ENCODE peak calls at places on chromosomes 11 and 22, in eight cellular contexts. C, M, A, P, N, Z, W and F are unnamed samples. For H3K4me1, the result is how much of the 10 kb centered on the place peaks cover.

GRCh38 chr22:21951062-21951461 is 1.6 kb downstream of the PPM1F start:
- DNase-seq in C (no peak), M (no peak), A (no peak), P (no peak), N (no peak), Z (no peak), W (no peak), F (no peak)

GRCh38 chr11:71117311-71117710 is 135.1 kb downstream of the SHANK2 start:
- DNase-seq in C (no peak), M (no peak), A (peak), P (no peak), N (no peak), Z (no peak), W (no peak), F (peak)

GRCh38 chr11:208177-208916 is 839 bp downstream of the RIC8A start:
- DNase-seq in C (peak), M (peak), A (peak), P (peak), N (peak), Z (peak), W (peak), F (peak)

GRCh38 chr22:41411021-41411851 is 29.5 kb downstream of the TEF start:
- DNase-seq in C (no peak), M (no peak), A (no peak), P (no peak), N (no peak), Z (no peak), W (no peak), F (no peak)

GRCh38 chr11:47716692-47717091 is 1.5 kb upstream of the AGBL2 start:
- DNase-seq in C (no peak), M (no peak), A (no peak), P (no peak), N (no peak), Z (no peak), W (no peak), F (no peak)

GRCh38 chr11:64571050-64571409 is 20.0 kb upstream of the SLC22A12 start:
- DNase-seq in C (peak), M (no peak), A (no peak), P (no peak), N (no peak), Z (peak), W (no peak), F (no peak)

GRCh38 chr22:27292542-27293298 is 508.8 kb downstream of the MN1 start:
- DNase-seq in C (no peak), M (no peak), A (no peak), P (no peak), N (no peak), Z (no peak), W (no peak), F (no peak)

GRCh38 chr11:74371269-74372039 is 26.8 kb downstream of the PGM2L1 start:
- DNase-seq in C (no peak), M (no peak), A (no peak), P (no peak), N (peak), Z (no peak), W (no peak), F (no peak)

GRCh38 chr11:14499178-14499559 is 442 bp downstream of the COPB1 start:
- DNase-seq in C (peak), M (peak), A (peak), P (no peak), N (peak), Z (peak), W (peak), F (peak)

GRCh38 chr11:24574461-24574860 is 77.6 kb downstream of the LUZP2 start:
- DNase-seq in C (no peak), M (no peak), A (no peak), P (no peak), N (peak), Z (no peak), W (no peak), F (no peak)

GRCh38 chr11:68142028-68142412 is 20.8 kb upstream of the CHKA start:
- DNase-seq in C (peak), M (no peak), A (no peak), P (no peak), N (no peak), Z (peak), W (no peak), F (no peak)

GRCh38 chr22:43179151-43179910 is 7.6 kb downstream of the TTLL12 start:
- DNase-seq in C (no peak), M (no peak), A (peak), P (no peak), N (no peak), Z (no peak), W (no peak), F (no peak)

GRCh38 chr11:69249641-69250502 is 44.1 kb upstream of the MYEOV start:
- DNase-seq in C (peak), M (no peak), A (peak), P (no peak), N (peak), Z (no peak), W (no peak), F (peak)

GRCh38 chr11:45778341-45778740 is 26.6 kb upstream of the SLC35C1 start:
- DNase-seq in C (no peak), M (no peak), A (no peak), P (no peak), N (no peak), Z (no peak), W (no peak), F (no peak)

GRCh38 chr11:87437844-87438223 is 400.1 kb downstream of the TMEM135 start:
- DNase-seq in C (no peak), M (no peak), A (no peak), P (no peak), N (no peak), Z (no peak), W (no peak), F (no peak)

DNA sequence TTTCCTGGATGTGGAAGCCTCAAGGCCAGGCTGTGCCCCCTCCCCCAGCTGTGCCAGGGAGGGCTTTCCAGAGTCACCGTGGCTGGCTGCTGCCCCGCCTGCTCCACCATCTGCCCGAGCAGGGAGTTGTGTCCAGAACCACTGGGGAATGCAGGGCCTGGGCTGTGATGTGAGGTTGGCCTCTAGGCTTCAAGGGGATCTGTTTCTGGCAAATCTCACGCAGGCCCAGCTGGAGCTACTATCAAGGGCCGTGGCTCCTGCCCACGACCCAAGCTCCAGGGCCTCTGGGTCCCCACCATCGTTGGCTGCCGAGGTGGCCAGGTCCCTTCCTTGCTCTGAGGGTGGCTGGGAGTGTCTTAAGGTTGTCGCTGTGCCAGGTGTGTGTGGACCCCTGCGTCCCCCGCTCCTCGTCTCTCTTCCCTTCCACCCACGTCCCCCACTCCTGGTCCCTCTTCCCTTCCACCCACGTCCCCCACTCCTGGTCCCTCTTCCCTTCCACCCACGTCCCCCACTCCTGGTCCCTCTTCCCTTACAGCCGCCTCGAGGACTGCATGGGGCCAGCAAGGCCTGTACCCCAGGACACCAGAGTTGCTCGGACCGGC is 6.1 kb downstream of the BRSK2 start:
- DNase-seq in C (no peak), M (no peak), A (no peak), P (no peak), N (no peak), Z (no peak), W (no peak), F (no peak)
- H3K4me1 ChIP-seq in C (under half), M (under half), A (under half), P (under half), N (under half), Z (under half), W (under half), F (under half)

GRCh38 chr11:100841711-100842407 is 154.8 kb downstream of the ARHGAP42 start:
- DNase-seq in C (no peak), M (no peak), A (no peak), P (no peak), N (no peak), Z (no peak), W (no peak), F (no peak)
- H3K4me3 ChIP-seq in C (no peak), M (no peak), A (no peak), P (no peak), N (no peak), Z (no peak), W (no peak), F (no peak)

DNA sequence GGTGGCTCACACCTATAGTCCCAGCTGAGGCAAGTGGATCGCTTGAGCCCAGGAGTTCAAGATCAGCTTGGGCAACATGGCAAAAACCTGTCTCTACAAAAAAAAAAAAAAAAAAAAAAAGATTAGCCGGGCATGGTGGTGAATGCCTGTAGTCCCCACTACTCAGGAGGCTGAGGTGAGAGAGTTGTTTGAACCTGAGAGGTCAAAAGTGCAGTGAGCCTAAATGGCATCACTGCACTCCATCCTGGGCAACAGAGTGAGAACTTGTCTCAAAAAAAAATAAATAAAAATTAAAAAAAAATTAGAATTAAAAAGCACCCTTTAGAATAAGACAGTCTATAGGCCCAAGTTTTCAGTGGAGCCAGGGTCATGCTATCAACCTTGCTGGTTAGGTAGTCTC is 95.5 kb downstream of the PDHX start:
- DNase-seq in C (no peak), M (no peak), A (no peak), P (no peak), N (no peak), Z (no peak), W (no peak), F (no peak)
- H3K4me1 ChIP-seq in C (under half), M (under half), A (under half), P (under half), N (under half), Z (under half), W (under half), F (under half)

GRCh38 chr11:121113611-121114010 is 12.6 kb downstream of the TECTA start:
- DNase-seq in C (no peak), M (no peak), A (no peak), P (no peak), N (no peak), Z (no peak), W (no peak), F (no peak)
- H3K4me3 ChIP-seq in C (no peak), M (no peak), A (no peak), P (no peak), N (no peak), Z (no peak), W (no peak), F (no peak)

DNA sequence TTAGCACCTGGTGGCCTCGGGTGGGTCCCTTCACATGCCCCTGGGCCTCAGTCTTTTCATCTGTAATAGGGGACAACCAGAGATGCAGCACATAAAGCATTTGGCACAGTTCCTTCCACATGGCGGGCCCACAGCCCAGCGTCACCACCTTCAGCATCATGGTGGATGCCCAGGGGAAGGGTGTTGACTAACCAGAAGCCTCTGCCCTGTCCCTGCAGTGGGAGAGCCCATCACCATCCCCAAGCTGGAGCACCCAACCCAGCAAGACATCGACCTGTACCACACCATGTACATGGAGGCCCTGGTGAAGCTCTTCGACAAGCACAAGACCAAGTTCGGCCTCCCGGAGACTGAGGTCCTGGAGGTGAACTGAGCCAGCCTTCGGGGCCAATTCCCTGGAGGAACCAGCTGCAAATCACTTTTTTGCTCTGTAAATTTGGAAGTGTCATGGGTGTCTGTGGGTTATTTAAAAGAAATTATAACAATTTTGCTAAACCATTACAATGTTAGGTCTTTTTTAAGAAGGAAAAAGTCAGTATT is 14.8 kb upstream of the UVRAG start:
- DNase-seq in C (no peak), M (no peak), A (peak), P (no peak), N (no peak), Z (no peak), W (no peak), F (no peak)
- H3K4me1 ChIP-seq in C (under half), M (under half), A (under half), P (under half), N (under half), Z (under half), W (under half), F (under half)

GRCh38 chr22:38756631-38757463 is 1.0 kb upstream of the SUN2 start:
- DNase-seq in C (peak), M (no peak), A (peak), P (no peak), N (no peak), Z (no peak), W (peak), F (no peak)
- H3K4me3 ChIP-seq in C (peak), M (peak), A (peak), P (peak), N (peak), Z (peak), W (peak), F (peak)